ENCODE peak calls at places on chromosomes 13 and 19, in five cellular contexts. Y is ovary, A is H1, V is tibial nerve, G is endothelial cell of umbilical vein. F is an unnamed sample.

GRCh38 chr19:43620061-43621001 is 902 bp upstream of the ZNF428 start:
- DNase-seq in Y (no peak), A (no peak), V (no peak), G (no peak), F (no peak)

GRCh38 chr19:37933965-37934364 is 27.0 kb downstream of the SIPA1L3 start:
- DNase-seq in Y (no peak), A (no peak), V (no peak), G (no peak), F (no peak)

GRCh38 chr19:42628411-42629135 is 33.8 kb upstream of the CEACAM8 start:
- DNase-seq in Y (no peak), A (no peak), V (no peak), G (no peak), F (no peak)

GRCh38 chr19:41386442-41386841 is 10.1 kb downstream of the TMEM91 start:
- DNase-seq in Y (peak; percentile 68), A (no peak), V (no peak), G (no peak), F (peak; percentile 23)

GRCh38 chr13:52921194-52921593 is 72.8 kb upstream of the PCDH8 start:
- DNase-seq in Y (no peak), A (no peak), V (no peak), G (no peak), F (no peak)

GRCh38 chr13:97226788-97227627 is 4.9 kb downstream of the MBNL2 start:
- DNase-seq in Y (no peak), A (no peak), V (no peak), G (peak; percentile 78), F (no peak)

GRCh38 chr19:43464089-43464775 is 1.2 kb downstream of the LYPD3 start:
- DNase-seq in Y (peak; percentile 81), A (no peak), V (peak; percentile 71), G (no peak), F (peak; percentile 78)

GRCh38 chr19:31285744-31286143 is 63.5 kb downstream of the TSHZ3 start:
- DNase-seq in Y (peak; percentile 46), A (no peak), V (no peak), G (no peak), F (no peak)

GRCh38 chr19:13281567-13282291 is 131.5 kb downstream of the IER2 start:
- DNase-seq in Y (no peak), A (no peak), V (no peak), G (no peak), F (no peak)

GRCh38 chr13:35208587-35208986 is 266.5 kb downstream of the NBEA start:
- DNase-seq in Y (no peak), A (no peak), V (no peak), G (no peak), F (no peak)

GRCh38 chr19:8488351-8488750 is 14.1 kb downstream of the PRAM1 start:
- DNase-seq in Y (no peak), A (no peak), V (no peak), G (no peak), F (no peak)

GRCh38 chr19:1449467-1450442 is at the start of gene APC2:
- DNase-seq in Y (no peak), A (no peak), V (no peak), G (no peak), F (no peak)

GRCh38 chr13:30191491-30192100 is 115.8 kb downstream of the KATNAL1 start:
- DNase-seq in Y (no peak), A (no peak), V (no peak), G (no peak), F (no peak)

GRCh38 chr19:3324405-3324856 is 42.0 kb upstream of the NFIC start:
- DNase-seq in Y (no peak), A (no peak), V (peak; percentile 55), G (peak; percentile 30), F (peak; percentile 40)

GRCh38 chr19:55697069-55697440 is 22.0 kb downstream of the EPN1 start:
- DNase-seq in Y (no peak), A (no peak), V (no peak), G (no peak), F (no peak)

GRCh38 chr19:12065100-12065538 is 588 bp downstream of the ZNF844 start:
- DNase-seq in Y (peak; percentile 36), A (no peak), V (no peak), G (no peak), F (peak; percentile 11)

GRCh38 chr13:42660367-42660965 is 86.5 kb downstream of the TNFSF11 start:
- DNase-seq in Y (no peak), A (no peak), V (no peak), G (no peak), F (no peak)

GRCh38 chr19:56120371-56121179 is 520 bp downstream of the ZNF787 start:
- DNase-seq in Y (peak; percentile 68), A (no peak), V (peak; percentile 28), G (peak; percentile 77), F (peak; percentile 46)

GRCh38 chr13:55571237-55571867 is 1569.4 kb upstream of the PRR20A start:
- DNase-seq in Y (no peak), A (no peak), V (no peak), G (no peak), F (no peak)

GRCh38 chr19:8028951-8029491 is 23.5 kb upstream of the CCL25 start:
- DNase-seq in Y (no peak), A (no peak), V (no peak), G (no peak), F (no peak)

GRCh38 chr13:31968473-31968872 is 63.1 kb upstream of the FRY start:
- DNase-seq in Y (no peak), A (no peak), V (no peak), G (no peak), F (no peak)

GRCh38 chr19:39126593-39127187 is 1.1 kb downstream of the PAK4 start:
- DNase-seq in Y (no peak), A (no peak), V (no peak), G (peak; percentile 30), F (peak; percentile 72)

GRCh38 chr19:46610851-46611770 is 10.0 kb downstream of the CALM3 start:
- DNase-seq in Y (no peak), A (no peak), V (peak; percentile 11), G (no peak), F (no peak)

GRCh38 chr13:33494596-33495214 is 209.2 kb upstream of the STARD13 start:
- DNase-seq in Y (no peak), A (no peak), V (no peak), G (peak; percentile 99), F (no peak)

GRCh38 chr19:30856786-30857185 is 484.6 kb downstream of the ZNF536 start:
- DNase-seq in Y (no peak), A (no peak), V (no peak), G (no peak), F (no peak)

GRCh38 chr13:36758345-36758744 is 60.7 kb upstream of the RFXAP start:
- DNase-seq in Y (no peak), A (no peak), V (no peak), G (no peak), F (no peak)

GRCh38 chr13:25371608-25372274 is at the start of gene ATP8A2:
- DNase-seq in Y (no peak), A (no peak), V (no peak), G (no peak), F (no peak)

GRCh38 chr19:10730932-10731331 is 13.1 kb downstream of the DNM2 start:
- DNase-seq in Y (no peak), A (no peak), V (no peak), G (no peak), F (no peak)
- H3K27ac ChIP-seq in Y (no peak overlapping the region), A (no peak overlapping the region), V (peak overlapping the region; percentile 62), G (no peak overlapping the region), F (no peak overlapping the region)

DNA sequence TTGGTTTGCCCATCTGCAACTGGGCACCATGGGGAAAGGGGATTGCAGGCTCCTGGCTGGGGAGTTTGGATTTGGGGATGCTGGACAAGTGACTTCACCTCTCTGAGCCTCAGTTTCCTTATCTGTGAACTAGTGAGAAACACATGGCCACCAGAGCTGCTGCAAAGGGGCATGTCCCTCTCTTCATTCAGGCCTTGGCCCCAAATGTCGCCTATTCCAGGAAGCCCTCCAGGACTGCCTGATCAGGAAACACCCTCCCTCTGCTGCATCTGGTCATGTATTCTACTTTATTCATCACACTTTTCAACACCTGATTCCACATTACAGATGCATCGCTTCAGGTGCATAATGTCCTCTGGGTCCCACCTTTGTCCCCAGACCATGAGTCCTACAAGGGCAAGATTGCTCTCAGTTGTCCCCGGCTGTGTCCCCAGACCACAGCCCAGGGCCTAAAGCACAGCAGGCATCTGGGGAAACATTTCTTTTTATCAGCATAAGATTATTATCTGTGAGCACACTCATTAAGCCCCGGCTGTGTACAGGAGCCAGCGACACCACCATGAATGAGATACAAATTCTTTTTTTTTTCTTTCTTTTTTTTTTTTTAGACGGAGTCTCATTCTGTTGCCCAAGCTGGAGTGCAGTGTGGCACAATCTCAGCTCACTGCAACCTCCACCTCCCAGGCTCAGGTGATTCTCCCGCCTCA is 37.5 kb downstream of the ARRDC2 start:
- DNase-seq in Y (no peak), A (no peak), V (no peak), G (no peak), F (no peak)
- H3K4me3 ChIP-seq in Y (peak overlapping the region; percentile 17), A (peak overlapping the region; percentile 2), V (peak overlapping the region; percentile 6), G (no peak overlapping the region), F (peak overlapping the region; percentile 9)

DNA sequence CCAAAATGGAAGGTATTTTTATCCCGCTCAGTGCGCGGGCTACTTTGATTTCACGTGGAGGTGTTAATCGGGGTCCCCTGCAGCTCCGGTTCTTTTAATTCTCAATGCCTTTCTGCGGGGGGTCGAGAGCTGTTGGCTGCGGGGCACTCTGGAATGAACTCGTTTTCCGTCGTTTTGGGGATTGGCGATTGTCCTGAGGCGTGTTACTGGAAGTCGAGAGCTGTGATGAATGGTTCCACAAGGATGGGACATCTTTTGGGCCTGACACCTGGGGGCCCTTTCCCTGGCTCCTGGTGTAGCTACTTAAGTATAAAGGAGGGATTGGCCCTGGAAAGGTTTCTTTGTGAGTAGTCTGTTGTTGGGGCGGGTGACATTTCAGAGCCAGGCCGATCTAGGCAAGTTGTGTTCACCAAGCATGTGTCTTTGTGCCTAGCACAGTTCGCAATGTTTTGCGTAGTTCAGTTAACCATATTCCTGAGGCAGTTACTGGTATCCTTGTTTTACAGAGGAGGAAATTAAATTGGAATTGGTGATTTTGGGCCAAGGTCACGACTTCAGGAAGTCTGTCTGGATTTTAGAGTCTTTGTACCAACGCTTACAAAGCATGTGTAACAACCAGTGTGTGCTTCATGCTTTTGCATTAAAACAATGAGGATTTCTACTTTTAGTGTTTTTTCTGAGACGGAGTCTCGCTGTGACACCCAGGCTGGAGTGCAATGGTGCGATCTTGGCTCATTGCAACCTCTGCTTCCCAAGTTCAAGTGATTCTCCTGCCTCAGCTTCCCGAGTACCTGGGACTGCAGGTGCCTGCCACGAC is 846 bp downstream of the RPL13A start:
- DNase-seq in Y (no peak), A (no peak), V (no peak), G (peak; percentile 35), F (no peak)
- TF ChIP-seq POLR2A in Y (no peak), A (no peak), V (no peak), G (peak; percentile 74), F (no peak)

GRCh38 chr13:81988542-81988941 is 1647.6 kb upstream of the SPRY2 start:
- DNase-seq in Y (no peak), A (no peak), V (no peak), G (peak; percentile 29), F (no peak)
- H3K27ac ChIP-seq in Y (no peak overlapping the region), A (no peak overlapping the region), V (no peak overlapping the region), G (no peak overlapping the region), F (no peak overlapping the region)

DNA sequence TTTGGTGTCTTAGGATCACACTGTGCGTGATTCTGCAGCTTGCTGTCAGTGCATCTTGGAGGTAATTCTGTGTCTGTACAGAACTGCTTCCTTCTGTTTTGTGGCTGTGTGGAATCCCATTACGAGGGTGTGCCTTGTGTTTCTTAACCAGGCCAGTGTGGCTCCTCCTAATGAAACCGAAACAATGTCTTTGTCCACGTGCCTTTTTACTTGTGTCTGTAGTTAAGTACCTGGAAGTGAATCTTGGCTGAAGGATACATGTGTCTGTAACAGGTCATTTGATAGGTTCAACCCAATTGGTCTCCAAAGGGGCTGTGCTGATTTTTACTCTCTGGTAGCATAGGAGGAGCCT is 13.1 kb downstream of the NOP53 start:
- DNase-seq in Y (no peak), A (no peak), V (no peak), G (no peak), F (no peak)
- H3K4me3 ChIP-seq in Y (no peak overlapping the region), A (no peak overlapping the region), V (no peak overlapping the region), G (no peak overlapping the region), F (no peak overlapping the region)